ENCODE peak calls at places on chromosomes 16 and 17, in five cellular contexts. One of them, this sample, is unnamed.

GRCh38 chr17:2392252-2393183 is 8.3 kb downstream of the MNT start:
- DNase-seq in sigmoid colon: peak; percentile 98
- DNase-seq in natural killer cell: peak; percentile 99
- DNase-seq in DND-41: peak; percentile 95
- DNase-seq in heart right ventricle: peak; percentile 96
- DNase-seq in this sample: peak; percentile 97

GRCh38 chr16:152141-153128 is at the start of gene HBZ:
- DNase-seq in DND-41: no peak
- DNase-seq in heart right ventricle: no peak
- DNase-seq in natural killer cell: no peak
- DNase-seq in sigmoid colon: no peak
- DNase-seq in this sample: no peak

GRCh38 chr17:40615295-40615988 is 32.2 kb downstream of the SMARCE1 start:
- DNase-seq in DND-41: no peak
- DNase-seq in sigmoid colon: no peak
- DNase-seq in natural killer cell: no peak
- DNase-seq in heart right ventricle: no peak
- DNase-seq in this sample: no peak

GRCh38 chr16:70758786-70759185 is 42.2 kb downstream of the VAC14 start:
- DNase-seq in DND-41: no peak
- DNase-seq in sigmoid colon: no peak
- DNase-seq in heart right ventricle: no peak
- DNase-seq in natural killer cell: no peak
- DNase-seq in this sample: no peak

GRCh38 chr17:50708050-50709000 is 611 bp upstream of the ANKRD40 start:
- DNase-seq in natural killer cell: no peak
- DNase-seq in sigmoid colon: no peak
- DNase-seq in heart right ventricle: no peak
- DNase-seq in DND-41: peak; percentile 30
- DNase-seq in this sample: no peak

GRCh38 chr16:24670623-24671454 is 58.6 kb upstream of the TNRC6A start:
- DNase-seq in heart right ventricle: peak; percentile 64
- DNase-seq in DND-41: no peak
- DNase-seq in natural killer cell: no peak
- DNase-seq in sigmoid colon: peak; percentile 87
- DNase-seq in this sample: peak; percentile 26

GRCh38 chr16:82703156-82703555 is 76.4 kb downstream of the CDH13 start:
- DNase-seq in sigmoid colon: no peak
- DNase-seq in DND-41: no peak
- DNase-seq in natural killer cell: no peak
- DNase-seq in heart right ventricle: no peak
- DNase-seq in this sample: no peak

GRCh38 chr16:990516-991291 is 9.1 kb downstream of the SOX8 start:
- DNase-seq in heart right ventricle: no peak
- DNase-seq in DND-41: no peak
- DNase-seq in natural killer cell: no peak
- DNase-seq in sigmoid colon: no peak
- DNase-seq in this sample: no peak

GRCh38 chr17:45979137-45979536 is 19.9 kb upstream of the STH start:
- DNase-seq in sigmoid colon: no peak
- DNase-seq in DND-41: no peak
- DNase-seq in heart right ventricle: no peak
- DNase-seq in natural killer cell: no peak
- DNase-seq in this sample: no peak

GRCh38 chr16:725463-726187 is 618 bp downstream of the CCDC78 start:
- DNase-seq in DND-41: no peak
- DNase-seq in heart right ventricle: no peak
- DNase-seq in natural killer cell: no peak
- DNase-seq in sigmoid colon: no peak
- DNase-seq in this sample: no peak

GRCh38 chr17:2094891-2095535 is 40.1 kb downstream of the HIC1 start:
- DNase-seq in heart right ventricle: peak; percentile 73
- DNase-seq in natural killer cell: no peak
- DNase-seq in DND-41: no peak
- DNase-seq in sigmoid colon: peak; percentile 81
- DNase-seq in this sample: peak; percentile 57

GRCh38 chr16:84253173-84253572 is 13.4 kb upstream of the KCNG4 start:
- DNase-seq in DND-41: no peak
- DNase-seq in heart right ventricle: no peak
- DNase-seq in natural killer cell: no peak
- DNase-seq in sigmoid colon: no peak
- DNase-seq in this sample: no peak

GRCh38 chr17:45293413-45294211 is 23.2 kb downstream of the MAP3K14 start:
- DNase-seq in sigmoid colon: peak; percentile 95
- DNase-seq in DND-41: no peak
- DNase-seq in natural killer cell: no peak
- DNase-seq in heart right ventricle: peak; percentile 75
- DNase-seq in this sample: no peak

GRCh38 chr16:80899804-80900592 is 95.6 kb upstream of the CDYL2 start:
- DNase-seq in sigmoid colon: peak; percentile 84
- DNase-seq in natural killer cell: no peak
- DNase-seq in DND-41: no peak
- DNase-seq in heart right ventricle: peak; percentile 83
- DNase-seq in this sample: no peak

GRCh38 chr17:29575511-29576213 is 7.2 kb downstream of the TP53I13 start:
- DNase-seq in sigmoid colon: no peak
- DNase-seq in heart right ventricle: peak; percentile 4
- DNase-seq in DND-41: no peak
- DNase-seq in natural killer cell: no peak
- DNase-seq in this sample: no peak

GRCh38 chr17:75090871-75091854 is 3.4 kb downstream of the SLC16A5 start:
- DNase-seq in heart right ventricle: no peak
- DNase-seq in DND-41: no peak
- DNase-seq in natural killer cell: no peak
- DNase-seq in sigmoid colon: no peak
- DNase-seq in this sample: no peak

GRCh38 chr17:76453431-76453743 is 435 bp upstream of the UBE2O start:
- DNase-seq in natural killer cell: no peak
- DNase-seq in DND-41: no peak
- DNase-seq in heart right ventricle: no peak
- DNase-seq in sigmoid colon: no peak
- DNase-seq in this sample: no peak

GRCh38 chr16:12802661-12803060 is 1.0 kb downstream of the CPPED1 start:
- DNase-seq in DND-41: no peak
- DNase-seq in sigmoid colon: no peak
- DNase-seq in natural killer cell: no peak
- DNase-seq in heart right ventricle: no peak
- DNase-seq in this sample: no peak

GRCh38 chr16:64626771-64627170 is 495.1 kb downstream of the CDH11 start:
- DNase-seq in sigmoid colon: no peak
- DNase-seq in natural killer cell: no peak
- DNase-seq in heart right ventricle: no peak
- DNase-seq in DND-41: no peak
- DNase-seq in this sample: no peak

GRCh38 chr17:30219315-30219714 is 16.2 kb downstream of the SLC6A4 start:
- DNase-seq in natural killer cell: no peak
- DNase-seq in sigmoid colon: no peak
- DNase-seq in DND-41: no peak
- DNase-seq in heart right ventricle: no peak
- DNase-seq in this sample: no peak

GRCh38 chr17:28613916-28614315 is at the start of gene RSKR:
- DNase-seq in heart right ventricle: no peak
- DNase-seq in DND-41: no peak
- DNase-seq in natural killer cell: no peak
- DNase-seq in sigmoid colon: no peak
- DNase-seq in this sample: no peak

GRCh38 chr17:40846515-40847155 is 20.4 kb downstream of the KRT12 start:
- DNase-seq in heart right ventricle: no peak
- DNase-seq in DND-41: no peak
- DNase-seq in sigmoid colon: no peak
- DNase-seq in natural killer cell: no peak
- DNase-seq in this sample: no peak

GRCh38 chr16:27727941-27728340 is 178.0 kb downstream of the KATNIP start:
- DNase-seq in heart right ventricle: no peak
- DNase-seq in sigmoid colon: no peak
- DNase-seq in natural killer cell: no peak
- DNase-seq in DND-41: no peak
- DNase-seq in this sample: no peak

GRCh38 chr16:31213342-31213741 is 577 bp upstream of the TRIM72 start:
- DNase-seq in heart right ventricle: no peak
- DNase-seq in natural killer cell: no peak
- DNase-seq in DND-41: no peak
- DNase-seq in sigmoid colon: no peak
- DNase-seq in this sample: no peak

GRCh38 chr16:11358531-11358930 is 13.3 kb downstream of the RMI2 start:
- DNase-seq in sigmoid colon: no peak
- DNase-seq in natural killer cell: no peak
- DNase-seq in DND-41: no peak
- DNase-seq in heart right ventricle: no peak
- DNase-seq in this sample: no peak

GRCh38 chr16:11360581-11360980 is 15.3 kb downstream of the RMI2 start:
- DNase-seq in DND-41: no peak
- DNase-seq in heart right ventricle: no peak
- DNase-seq in natural killer cell: no peak
- DNase-seq in sigmoid colon: no peak
- DNase-seq in this sample: no peak

GRCh38 chr16:11361751-11362742 is 16.8 kb downstream of the RMI2 start:
- DNase-seq in DND-41: peak; percentile 89
- DNase-seq in sigmoid colon: no peak
- DNase-seq in heart right ventricle: no peak
- DNase-seq in natural killer cell: no peak
- DNase-seq in this sample: no peak

GRCh38 chr16:11359370-11359769 is 14.1 kb downstream of the RMI2 start:
- DNase-seq in natural killer cell: no peak
- DNase-seq in sigmoid colon: no peak
- DNase-seq in heart right ventricle: no peak
- DNase-seq in DND-41: no peak
- DNase-seq in this sample: peak; percentile 54

DNA sequence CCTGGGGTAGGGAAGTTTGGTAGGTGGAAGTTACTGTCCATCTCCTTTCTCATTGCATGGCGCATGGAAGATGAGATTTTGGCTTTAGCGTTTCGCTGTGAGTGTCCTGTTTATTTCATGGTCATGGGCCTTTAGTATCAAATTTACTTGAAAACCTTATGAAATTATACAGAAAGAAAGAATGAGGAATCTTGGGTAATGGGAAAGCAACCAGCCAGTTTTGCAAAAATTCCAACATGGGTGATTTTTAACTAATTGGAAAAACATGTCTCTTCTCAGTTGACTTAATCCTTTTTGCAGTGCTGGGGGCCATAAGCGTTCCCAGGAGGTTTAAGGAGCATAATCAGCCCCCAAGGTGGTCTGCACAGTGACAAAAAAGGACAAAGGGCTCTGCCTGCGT is 15.8 kb downstream of the RMI2 start:
- DNase-seq in DND-41: no peak
- DNase-seq in sigmoid colon: no peak
- DNase-seq in heart right ventricle: no peak
- DNase-seq in natural killer cell: no peak
- DNase-seq in this sample: no peak
- TF ChIP-seq CTCF in DND-41: no peak
- TF ChIP-seq CTCF in sigmoid colon: no peak
- TF ChIP-seq CTCF in heart right ventricle: no peak
- TF ChIP-seq CTCF in natural killer cell: no peak
- TF ChIP-seq CTCF in this sample: no peak

GRCh38 chr17:66481259-66481658 is 178.8 kb downstream of the PRKCA start:
- DNase-seq in sigmoid colon: no peak
- DNase-seq in natural killer cell: no peak
- DNase-seq in DND-41: no peak
- DNase-seq in heart right ventricle: no peak
- DNase-seq in this sample: no peak
- TF ChIP-seq CTCF in sigmoid colon: no peak
- TF ChIP-seq CTCF in natural killer cell: no peak
- TF ChIP-seq CTCF in DND-41: no peak
- TF ChIP-seq CTCF in heart right ventricle: no peak
- TF ChIP-seq CTCF in this sample: no peak

DNA sequence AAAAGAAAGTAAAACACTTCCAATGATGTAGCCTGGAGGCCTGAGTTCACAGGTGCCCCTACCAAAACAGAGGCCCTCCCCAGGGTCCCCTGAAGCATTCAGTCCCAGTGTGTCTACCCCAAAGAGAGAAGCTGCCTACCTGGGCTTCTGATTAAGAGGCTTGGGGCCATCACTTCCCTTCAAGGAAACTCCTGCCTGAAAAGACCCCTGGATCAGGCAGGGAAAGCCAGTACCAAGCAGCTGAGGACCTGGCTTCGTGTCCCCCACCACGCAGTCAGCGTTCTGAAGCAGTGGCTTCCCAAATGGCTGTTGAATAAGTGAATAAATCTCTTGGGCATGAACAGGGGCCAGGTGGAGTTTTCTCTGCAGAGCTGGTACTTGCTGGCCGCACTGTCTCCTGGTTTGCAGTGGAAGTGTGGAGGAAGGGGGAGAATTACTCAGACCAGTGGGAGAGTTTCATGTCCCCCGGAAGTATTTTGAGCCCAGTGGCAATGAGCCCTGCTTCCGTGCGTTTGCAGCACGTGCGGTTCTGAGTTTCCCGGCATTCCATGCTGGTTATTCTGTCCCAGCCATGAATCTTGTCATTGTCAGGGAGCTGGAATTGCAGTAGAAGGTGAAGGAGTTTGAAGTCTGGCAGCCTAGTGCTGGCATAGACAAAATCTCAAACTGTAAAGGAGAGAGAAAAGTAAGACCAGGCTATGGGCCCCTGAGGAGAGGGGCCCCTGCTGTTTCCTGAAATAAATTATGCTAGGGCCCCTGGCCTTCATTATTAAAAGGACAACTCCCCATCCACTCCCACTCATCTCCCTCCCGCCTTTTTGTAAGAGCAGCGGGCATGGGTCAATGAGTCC is 27.0 kb downstream of the RMI2 start:
- DNase-seq in sigmoid colon: no peak
- DNase-seq in natural killer cell: no peak
- DNase-seq in DND-41: no peak
- DNase-seq in heart right ventricle: no peak
- DNase-seq in this sample: no peak
- TF ChIP-seq CTCF in sigmoid colon: no peak
- TF ChIP-seq CTCF in natural killer cell: peak; percentile 16
- TF ChIP-seq CTCF in DND-41: no peak
- TF ChIP-seq CTCF in heart right ventricle: no peak
- TF ChIP-seq CTCF in this sample: no peak

GRCh38 chr17:57406981-57407286 is 150.6 kb downstream of the MSI2 start:
- DNase-seq in sigmoid colon: no peak
- DNase-seq in heart right ventricle: no peak
- DNase-seq in natural killer cell: no peak
- DNase-seq in DND-41: no peak
- DNase-seq in this sample: no peak
- TF ChIP-seq CTCF in sigmoid colon: no peak
- TF ChIP-seq CTCF in heart right ventricle: no peak
- TF ChIP-seq CTCF in natural killer cell: no peak
- TF ChIP-seq CTCF in DND-41: no peak
- TF ChIP-seq CTCF in this sample: no peak

This sample was measured in mesothelial cell of epicardium.